ENCODE peak calls at places on chromosomes 1 and 21, in eight cellular contexts. R, P, C, W, H, X, D and A are unnamed samples.

GRCh38 chr1:10850026-10850425 is 53.6 kb upstream of the CASZ1 start:
- DNase-seq in R (no peak), P (no peak), C (no peak), W (no peak), H (no peak), X (no peak), D (no peak), A (peak; percentile 58)

GRCh38 chr1:217435159-217435558 is 195.7 kb downstream of the GPATCH2 start:
- DNase-seq in R (no peak), P (no peak), C (no peak), W (no peak), H (peak; percentile 77), X (no peak), D (no peak), A (peak; percentile 56)

GRCh38 chr1:43293896-43294760 is 6.7 kb upstream of the TIE1 start:
- DNase-seq in R (no peak), P (no peak), C (no peak), W (no peak), H (peak; percentile 78), X (no peak), D (no peak), A (no peak)

GRCh38 chr1:108512239-108513071 is 47.4 kb upstream of the EEIG2 start:
- DNase-seq in R (no peak), P (no peak), C (no peak), W (no peak), H (peak; percentile 26), X (peak; percentile 7), D (no peak), A (no peak)

GRCh38 chr21:43608225-43608624 is 51.1 kb downstream of the HSF2BP start:
- DNase-seq in R (no peak), P (no peak), C (no peak), W (no peak), H (no peak), X (no peak), D (no peak), A (no peak)

GRCh38 chr1:40305451-40305850 is 11.6 kb downstream of the COL9A2 start:
- DNase-seq in R (no peak), P (peak; percentile 62), C (no peak), W (no peak), H (no peak), X (no peak), D (no peak), A (peak; percentile 64)

GRCh38 chr1:67674260-67675011 is 10.6 kb upstream of the GADD45A start:
- DNase-seq in R (peak; percentile 37), P (no peak), C (no peak), W (peak; percentile 17), H (no peak), X (no peak), D (peak; percentile 65), A (peak; percentile 67)

GRCh38 chr1:101301446-101301845 is 64.6 kb downstream of the S1PR1 start:
- DNase-seq in R (no peak), P (no peak), C (no peak), W (no peak), H (no peak), X (no peak), D (no peak), A (no peak)

GRCh38 chr1:18290740-18291412 is 183.3 kb downstream of the IGSF21 start:
- DNase-seq in R (no peak), P (peak; percentile 74), C (no peak), W (no peak), H (peak; percentile 35), X (no peak), D (no peak), A (no peak)

GRCh38 chr1:3948344-3948743 is 48.3 kb upstream of the C1orf174 start:
- DNase-seq in R (no peak), P (no peak), C (no peak), W (no peak), H (no peak), X (no peak), D (no peak), A (no peak)
- H3K27me3 ChIP-seq in R (no peaks in the 10 kb centered on the region), P (no peaks in the 10 kb centered on the region), C (peaks cover 6% of the 10 kb centered on the region), W (peaks cover 97% of the 10 kb centered on the region), H (no peaks in the 10 kb centered on the region), X (no peaks in the 10 kb centered on the region), D (peaks cover 9% of the 10 kb centered on the region), A (no peaks in the 10 kb centered on the region)

DNA sequence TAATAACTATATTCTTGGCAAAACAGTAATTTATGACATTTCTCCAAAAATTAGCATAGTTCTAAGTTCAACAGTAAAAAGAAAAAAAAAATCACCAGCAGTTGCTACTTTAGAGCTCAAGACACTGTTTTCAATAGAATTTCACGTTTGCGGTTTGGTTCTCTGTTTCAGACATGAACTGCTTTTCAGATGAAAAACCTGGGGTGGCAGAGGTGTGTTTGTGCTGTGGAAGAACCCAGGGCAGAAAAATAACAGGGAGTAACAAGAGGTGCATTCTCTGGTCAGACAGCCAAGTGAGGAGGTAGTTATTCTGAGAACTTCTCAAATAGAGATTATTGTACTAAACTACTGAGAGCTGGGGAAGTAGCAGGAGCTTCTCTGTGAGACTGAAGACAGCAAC is 9.0 kb downstream of the NRAS start:
- DNase-seq in R (no peak), P (no peak), C (no peak), W (no peak), H (no peak), X (no peak), D (no peak), A (no peak)
- H3K27ac ChIP-seq in R (no peak overlapping the region), P (no peak overlapping the region), C (no peak overlapping the region), W (no peak overlapping the region), H (no peak overlapping the region), X (no peak overlapping the region), D (no peak overlapping the region), A (no peak overlapping the region)

GRCh38 chr21:45323487-45324380 is 36.0 kb upstream of the POFUT2 start:
- DNase-seq in R (no peak), P (peak; percentile 77), C (peak; percentile 90), W (peak; percentile 11), H (no peak), X (no peak), D (peak; percentile 62), A (no peak)
- H3K27me3 ChIP-seq in R (no peaks in the 10 kb centered on the region), P (no peaks in the 10 kb centered on the region), C (no peaks in the 10 kb centered on the region), W (no peaks in the 10 kb centered on the region), H (no peaks in the 10 kb centered on the region), X (no peaks in the 10 kb centered on the region), D (no peaks in the 10 kb centered on the region), A (no peaks in the 10 kb centered on the region)

GRCh38 chr1:89844236-89844807 is 23.5 kb downstream of the LRRC8D start:
- DNase-seq in R (no peak), P (no peak), C (no peak), W (no peak), H (no peak), X (no peak), D (no peak), A (no peak)
- H3K27ac ChIP-seq in R (no peak overlapping the region), P (peak overlapping the region; percentile 3), C (no peak overlapping the region), W (peak overlapping the region; percentile 84), H (no peak overlapping the region), X (peak overlapping the region; percentile 66), D (peak overlapping the region; percentile 71), A (no peak overlapping the region)

GRCh38 chr1:193212637-193213036 is 26.2 kb upstream of the B3GALT2 start:
- DNase-seq in R (no peak), P (no peak), C (no peak), W (no peak), H (no peak), X (no peak), D (no peak), A (no peak)

GRCh38 chr1:193211539-193211938 is 25.1 kb upstream of the B3GALT2 start:
- DNase-seq in R (no peak), P (no peak), C (no peak), W (no peak), H (peak; percentile 16), X (peak; percentile 59), D (no peak), A (no peak)

GRCh38 chr1:193213998-193214397 is 27.6 kb upstream of the B3GALT2 start:
- DNase-seq in R (no peak), P (no peak), C (no peak), W (no peak), H (no peak), X (no peak), D (no peak), A (no peak)

GRCh38 chr1:193216920-193217319 is 30.5 kb upstream of the B3GALT2 start:
- DNase-seq in R (no peak), P (peak; percentile 67), C (peak; percentile 59), W (peak; percentile 38), H (peak; percentile 73), X (no peak), D (no peak), A (no peak)

DNA sequence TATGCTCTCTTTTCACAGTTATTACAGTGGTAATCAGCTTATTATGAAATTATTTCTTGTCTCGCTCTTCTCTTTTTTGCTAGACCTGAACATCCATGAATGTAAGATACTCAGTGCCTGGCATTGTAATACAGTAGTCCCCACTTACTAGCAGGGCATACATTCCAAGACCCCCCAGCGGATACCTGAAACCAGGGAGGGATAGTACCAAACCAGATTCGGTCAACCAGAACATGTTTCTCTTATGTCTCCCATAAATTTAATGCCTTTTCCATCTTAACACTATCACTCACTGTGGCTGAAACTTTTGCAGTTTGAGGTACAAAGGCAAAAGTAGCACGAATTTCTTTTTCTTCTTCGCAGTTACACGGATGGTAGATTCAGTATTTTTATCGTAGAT is 24.6 kb upstream of the B3GALT2 start:
- DNase-seq in R (no peak), P (no peak), C (no peak), W (no peak), H (no peak), X (no peak), D (no peak), A (no peak)
- H3K27me3 ChIP-seq in R (no peaks in the 10 kb centered on the region), P (no peaks in the 10 kb centered on the region), C (no peaks in the 10 kb centered on the region), W (no peaks in the 10 kb centered on the region), H (no peaks in the 10 kb centered on the region), X (no peaks in the 10 kb centered on the region), D (no peaks in the 10 kb centered on the region), A (no peaks in the 10 kb centered on the region)